ENCODE peak calls at places on chromosomes 1 and 21, in eight cellular contexts. One of them, this sample, is unnamed.

GRCh38 chr1:209277662-209278061 is 305.9 kb upstream of the CAMK1G start:
- DNase-seq in Panc1: no peak
- DNase-seq in OCI-LY7: no peak
- DNase-seq in nephron progenitor cell: no peak
- DNase-seq in HFFc6: no peak
- DNase-seq in endothelial cell: no peak
- DNase-seq in transverse colon: no peak
- DNase-seq in GM12865: no peak
- DNase-seq in this sample: no peak

GRCh38 chr1:48430832-48431231 is 41.2 kb downstream of the SPATA6 start:
- DNase-seq in Panc1: no peak
- DNase-seq in OCI-LY7: no peak
- DNase-seq in nephron progenitor cell: no peak
- DNase-seq in HFFc6: no peak
- DNase-seq in endothelial cell: no peak
- DNase-seq in transverse colon: no peak
- DNase-seq in GM12865: no peak
- DNase-seq in this sample: no peak

GRCh38 chr1:91148641-91149069 is 126.8 kb upstream of the ZNF644 start:
- DNase-seq in Panc1: no peak
- DNase-seq in OCI-LY7: no peak
- DNase-seq in nephron progenitor cell: no peak
- DNase-seq in HFFc6: no peak
- DNase-seq in endothelial cell: no peak
- DNase-seq in transverse colon: peak
- DNase-seq in GM12865: no peak
- DNase-seq in this sample: no peak

GRCh38 chr1:53071167-53071865 is 9.3 kb downstream of the PODN start:
- DNase-seq in Panc1: no peak
- DNase-seq in OCI-LY7: no peak
- DNase-seq in nephron progenitor cell: peak
- DNase-seq in HFFc6: no peak
- DNase-seq in endothelial cell: no peak
- DNase-seq in transverse colon: no peak
- DNase-seq in GM12865: no peak
- DNase-seq in this sample: no peak

GRCh38 chr1:178267646-178268094 is 173.8 kb downstream of the RASAL2 start:
- DNase-seq in Panc1: no peak
- DNase-seq in OCI-LY7: no peak
- DNase-seq in nephron progenitor cell: peak
- DNase-seq in HFFc6: peak
- DNase-seq in endothelial cell: peak
- DNase-seq in transverse colon: no peak
- DNase-seq in GM12865: no peak
- DNase-seq in this sample: no peak

GRCh38 chr1:31760901-31761470 is 3.2 kb downstream of the ADGRB2 start:
- DNase-seq in Panc1: no peak
- DNase-seq in OCI-LY7: peak
- DNase-seq in nephron progenitor cell: peak
- DNase-seq in HFFc6: peak
- DNase-seq in endothelial cell: peak
- DNase-seq in transverse colon: peak
- DNase-seq in GM12865: peak
- DNase-seq in this sample: peak

GRCh38 chr1:17874231-17874630 is 119.1 kb downstream of the ACTL8 start:
- DNase-seq in Panc1: no peak
- DNase-seq in OCI-LY7: no peak
- DNase-seq in nephron progenitor cell: no peak
- DNase-seq in HFFc6: peak
- DNase-seq in endothelial cell: no peak
- DNase-seq in transverse colon: no peak
- DNase-seq in GM12865: no peak
- DNase-seq in this sample: no peak

GRCh38 chr1:240976685-240977084 is 364.7 kb upstream of the GREM2 start:
- DNase-seq in Panc1: no peak
- DNase-seq in OCI-LY7: no peak
- DNase-seq in nephron progenitor cell: no peak
- DNase-seq in HFFc6: no peak
- DNase-seq in endothelial cell: no peak
- DNase-seq in transverse colon: no peak
- DNase-seq in GM12865: no peak
- DNase-seq in this sample: no peak

GRCh38 chr1:58363639-58364038 is 182.9 kb downstream of the OMA1 start:
- DNase-seq in Panc1: no peak
- DNase-seq in OCI-LY7: no peak
- DNase-seq in nephron progenitor cell: peak
- DNase-seq in HFFc6: no peak
- DNase-seq in endothelial cell: no peak
- DNase-seq in transverse colon: no peak
- DNase-seq in GM12865: peak
- DNase-seq in this sample: no peak

GRCh38 chr1:90718411-90719320 is 1.6 kb upstream of the BARHL2 start:
- DNase-seq in Panc1: no peak
- DNase-seq in OCI-LY7: no peak
- DNase-seq in nephron progenitor cell: peak
- DNase-seq in HFFc6: no peak
- DNase-seq in endothelial cell: peak
- DNase-seq in transverse colon: no peak
- DNase-seq in GM12865: no peak
- DNase-seq in this sample: no peak

GRCh38 chr1:77413541-77414335 is 131.9 kb downstream of the AK5 start:
- DNase-seq in Panc1: no peak
- DNase-seq in OCI-LY7: peak
- DNase-seq in nephron progenitor cell: no peak
- DNase-seq in HFFc6: no peak
- DNase-seq in endothelial cell: no peak
- DNase-seq in transverse colon: no peak
- DNase-seq in GM12865: peak
- DNase-seq in this sample: no peak

GRCh38 chr1:27955076-27955475 is 4.7 kb upstream of the XKR8 start:
- DNase-seq in Panc1: no peak
- DNase-seq in OCI-LY7: no peak
- DNase-seq in nephron progenitor cell: no peak
- DNase-seq in HFFc6: no peak
- DNase-seq in endothelial cell: no peak
- DNase-seq in transverse colon: no peak
- DNase-seq in GM12865: no peak
- DNase-seq in this sample: no peak

GRCh38 chr1:221104596-221104995 is 225.4 kb downstream of the HLX start:
- DNase-seq in Panc1: no peak
- DNase-seq in OCI-LY7: no peak
- DNase-seq in nephron progenitor cell: no peak
- DNase-seq in HFFc6: no peak
- DNase-seq in endothelial cell: no peak
- DNase-seq in transverse colon: no peak
- DNase-seq in GM12865: no peak
- DNase-seq in this sample: no peak

GRCh38 chr1:104932949-104933679 is 1183.4 kb downstream of the AMY1C start:
- DNase-seq in Panc1: no peak
- DNase-seq in OCI-LY7: peak
- DNase-seq in nephron progenitor cell: no peak
- DNase-seq in HFFc6: no peak
- DNase-seq in endothelial cell: no peak
- DNase-seq in transverse colon: no peak
- DNase-seq in GM12865: peak
- DNase-seq in this sample: no peak

GRCh38 chr1:113282897-113283285 is 107.4 kb upstream of the MAGI3 start:
- DNase-seq in Panc1: no peak
- DNase-seq in OCI-LY7: no peak
- DNase-seq in nephron progenitor cell: no peak
- DNase-seq in HFFc6: no peak
- DNase-seq in endothelial cell: no peak
- DNase-seq in transverse colon: no peak
- DNase-seq in GM12865: no peak
- DNase-seq in this sample: no peak

GRCh38 chr1:95233321-95233736 is 681 bp upstream of the RWDD3 start:
- DNase-seq in Panc1: no peak
- DNase-seq in OCI-LY7: no peak
- DNase-seq in nephron progenitor cell: peak
- DNase-seq in HFFc6: peak
- DNase-seq in endothelial cell: no peak
- DNase-seq in transverse colon: peak
- DNase-seq in GM12865: peak
- DNase-seq in this sample: no peak

GRCh38 chr1:167056529-167057296 is 33.5 kb downstream of the GPA33 start:
- DNase-seq in Panc1: no peak
- DNase-seq in OCI-LY7: no peak
- DNase-seq in nephron progenitor cell: no peak
- DNase-seq in HFFc6: no peak
- DNase-seq in endothelial cell: no peak
- DNase-seq in transverse colon: no peak
- DNase-seq in GM12865: no peak
- DNase-seq in this sample: no peak

GRCh38 chr1:209168204-209168603 is 415.3 kb upstream of the CAMK1G start:
- DNase-seq in Panc1: no peak
- DNase-seq in OCI-LY7: no peak
- DNase-seq in nephron progenitor cell: no peak
- DNase-seq in HFFc6: peak
- DNase-seq in endothelial cell: no peak
- DNase-seq in transverse colon: no peak
- DNase-seq in GM12865: no peak
- DNase-seq in this sample: no peak

GRCh38 chr1:40032240-40032891 is 8.2 kb upstream of the CAP1 start:
- DNase-seq in Panc1: peak
- DNase-seq in OCI-LY7: peak
- DNase-seq in nephron progenitor cell: peak
- DNase-seq in HFFc6: peak
- DNase-seq in endothelial cell: peak
- DNase-seq in transverse colon: peak
- DNase-seq in GM12865: peak
- DNase-seq in this sample: peak

GRCh38 chr1:15953791-15954201 is 22.1 kb downstream of the ZBTB17 start:
- DNase-seq in Panc1: no peak
- DNase-seq in OCI-LY7: no peak
- DNase-seq in nephron progenitor cell: no peak
- DNase-seq in HFFc6: no peak
- DNase-seq in endothelial cell: no peak
- DNase-seq in transverse colon: no peak
- DNase-seq in GM12865: no peak
- DNase-seq in this sample: no peak

GRCh38 chr1:154941332-154941995 is 4.9 kb upstream of the PMVK start:
- DNase-seq in Panc1: no peak
- DNase-seq in OCI-LY7: peak
- DNase-seq in nephron progenitor cell: peak
- DNase-seq in HFFc6: peak
- DNase-seq in endothelial cell: peak
- DNase-seq in transverse colon: no peak
- DNase-seq in GM12865: peak
- DNase-seq in this sample: peak

GRCh38 chr21:37631319-37632117 is 264.9 kb downstream of the DYRK1A start:
- DNase-seq in Panc1: no peak
- DNase-seq in OCI-LY7: no peak
- DNase-seq in nephron progenitor cell: no peak
- DNase-seq in HFFc6: no peak
- DNase-seq in endothelial cell: no peak
- DNase-seq in transverse colon: no peak
- DNase-seq in GM12865: peak
- DNase-seq in this sample: no peak

GRCh38 chr1:234728740-234729139 is 118.8 kb upstream of the IRF2BP2 start:
- DNase-seq in Panc1: no peak
- DNase-seq in OCI-LY7: no peak
- DNase-seq in nephron progenitor cell: no peak
- DNase-seq in HFFc6: no peak
- DNase-seq in endothelial cell: no peak
- DNase-seq in transverse colon: no peak
- DNase-seq in GM12865: no peak
- DNase-seq in this sample: no peak

GRCh38 chr1:72412286-72412685 is 129.9 kb upstream of the NEGR1 start:
- DNase-seq in Panc1: no peak
- DNase-seq in OCI-LY7: no peak
- DNase-seq in nephron progenitor cell: no peak
- DNase-seq in HFFc6: peak
- DNase-seq in endothelial cell: no peak
- DNase-seq in transverse colon: no peak
- DNase-seq in GM12865: no peak
- DNase-seq in this sample: no peak

GRCh38 chr1:30748098-30748698 is 9.4 kb downstream of the LAPTM5 start:
- DNase-seq in Panc1: no peak
- DNase-seq in OCI-LY7: no peak
- DNase-seq in nephron progenitor cell: no peak
- DNase-seq in HFFc6: no peak
- DNase-seq in endothelial cell: no peak
- DNase-seq in transverse colon: no peak
- DNase-seq in GM12865: peak
- DNase-seq in this sample: no peak

GRCh38 chr1:150507912-150508864 is at the start of gene ECM1:
- DNase-seq in Panc1: no peak
- DNase-seq in OCI-LY7: no peak
- DNase-seq in nephron progenitor cell: no peak
- DNase-seq in HFFc6: peak
- DNase-seq in endothelial cell: no peak
- DNase-seq in transverse colon: peak
- DNase-seq in GM12865: no peak
- DNase-seq in this sample: no peak

GRCh38 chr1:224569276-224569675 is 46.8 kb upstream of the CNIH3 start:
- DNase-seq in Panc1: no peak
- DNase-seq in OCI-LY7: no peak
- DNase-seq in nephron progenitor cell: no peak
- DNase-seq in HFFc6: no peak
- DNase-seq in endothelial cell: no peak
- DNase-seq in transverse colon: no peak
- DNase-seq in GM12865: no peak
- DNase-seq in this sample: no peak

GRCh38 chr21:42466700-42467612 is 29.1 kb downstream of the RSPH1 start:
- DNase-seq in Panc1: no peak
- DNase-seq in OCI-LY7: peak
- DNase-seq in nephron progenitor cell: no peak
- DNase-seq in HFFc6: no peak
- DNase-seq in endothelial cell: no peak
- DNase-seq in transverse colon: peak
- DNase-seq in GM12865: peak
- DNase-seq in this sample: no peak
- TF ChIP-seq CTCF in Panc1: no peak
- TF ChIP-seq CTCF in OCI-LY7: peak
- TF ChIP-seq CTCF in nephron progenitor cell: no peak
- TF ChIP-seq CTCF in HFFc6: peak
- TF ChIP-seq CTCF in endothelial cell: no peak
- TF ChIP-seq CTCF in transverse colon: peak
- TF ChIP-seq CTCF in GM12865: peak
- TF ChIP-seq CTCF in this sample: no peak

GRCh38 chr1:42846257-42847110 is at the start of gene ZNF691:
- DNase-seq in Panc1: peak
- DNase-seq in OCI-LY7: peak
- DNase-seq in nephron progenitor cell: peak
- DNase-seq in HFFc6: peak
- DNase-seq in endothelial cell: peak
- DNase-seq in transverse colon: peak
- DNase-seq in GM12865: peak
- DNase-seq in this sample: peak
- TF ChIP-seq CTCF in Panc1: peak
- TF ChIP-seq CTCF in OCI-LY7: peak
- TF ChIP-seq CTCF in nephron progenitor cell: peak
- TF ChIP-seq CTCF in HFFc6: peak
- TF ChIP-seq CTCF in endothelial cell: no peak
- TF ChIP-seq CTCF in transverse colon: peak
- TF ChIP-seq CTCF in GM12865: peak
- TF ChIP-seq CTCF in this sample: peak

GRCh38 chr1:56409112-56409691 is 170.2 kb downstream of the PLPP3 start:
- DNase-seq in Panc1: no peak
- DNase-seq in OCI-LY7: peak
- DNase-seq in nephron progenitor cell: no peak
- DNase-seq in HFFc6: no peak
- DNase-seq in endothelial cell: no peak
- DNase-seq in transverse colon: peak
- DNase-seq in GM12865: peak
- DNase-seq in this sample: no peak
- TF ChIP-seq CTCF in Panc1: peak
- TF ChIP-seq CTCF in OCI-LY7: peak
- TF ChIP-seq CTCF in nephron progenitor cell: no peak
- TF ChIP-seq CTCF in HFFc6: peak
- TF ChIP-seq CTCF in endothelial cell: peak
- TF ChIP-seq CTCF in transverse colon: peak
- TF ChIP-seq CTCF in GM12865: peak
- TF ChIP-seq CTCF in this sample: peak

GRCh38 chr21:44043613-44044012 is 31.5 kb downstream of the TRAPPC10 start:
- DNase-seq in Panc1: no peak
- DNase-seq in OCI-LY7: peak
- DNase-seq in nephron progenitor cell: no peak
- DNase-seq in HFFc6: no peak
- DNase-seq in endothelial cell: no peak
- DNase-seq in transverse colon: no peak
- DNase-seq in GM12865: no peak
- DNase-seq in this sample: no peak
- TF ChIP-seq CTCF in Panc1: no peak
- TF ChIP-seq CTCF in OCI-LY7: no peak
- TF ChIP-seq CTCF in nephron progenitor cell: no peak
- TF ChIP-seq CTCF in HFFc6: no peak
- TF ChIP-seq CTCF in endothelial cell: no peak
- TF ChIP-seq CTCF in transverse colon: no peak
- TF ChIP-seq CTCF in GM12865: no peak
- TF ChIP-seq CTCF in this sample: no peak

This sample was measured in neural crest cell.